ENCODE peak calls at places on chromosomes 6 and 20, in five cellular contexts. One of them, this sample, is unnamed.

GRCh38 chr6:91505199-91505598 is 918.3 kb upstream of the MAP3K7 start:
- DNase-seq in left cardiac atrium: no peak
- DNase-seq in stimulated activated CD4-positive, alpha-beta T cell treated with anti-CD3 and anti-CD28 coated beads, TNF-alpha, amount 100 ng/mL, for 24 hours: no peak
- DNase-seq in AG08395: no peak
- DNase-seq in cortex of kidney: no peak
- DNase-seq in this sample: no peak

GRCh38 chr20:40563296-40563950 is 125.6 kb downstream of the MAFB start:
- DNase-seq in stimulated activated CD4-positive, alpha-beta T cell treated with anti-CD3 and anti-CD28 coated beads, TNF-alpha, amount 100 ng/mL, for 24 hours: no peak
- DNase-seq in cortex of kidney: no peak
- DNase-seq in left cardiac atrium: peak; percentile 62
- DNase-seq in AG08395: peak; percentile 27
- DNase-seq in this sample: no peak

GRCh38 chr20:49562341-49563014 is 5.5 kb downstream of the PTGIS start:
- DNase-seq in AG08395: peak; percentile 93
- DNase-seq in left cardiac atrium: peak; percentile 91
- DNase-seq in stimulated activated CD4-positive, alpha-beta T cell treated with anti-CD3 and anti-CD28 coated beads, TNF-alpha, amount 100 ng/mL, for 24 hours: no peak
- DNase-seq in cortex of kidney: no peak
- DNase-seq in this sample: no peak

GRCh38 chr6:131761061-131761761 is 46.6 kb upstream of the ENPP1 start:
- DNase-seq in cortex of kidney: no peak
- DNase-seq in left cardiac atrium: no peak
- DNase-seq in AG08395: peak; percentile 31
- DNase-seq in stimulated activated CD4-positive, alpha-beta T cell treated with anti-CD3 and anti-CD28 coated beads, TNF-alpha, amount 100 ng/mL, for 24 hours: no peak
- DNase-seq in this sample: no peak

GRCh38 chr20:16759161-16759523 is 11.0 kb downstream of the OTOR start:
- DNase-seq in AG08395: no peak
- DNase-seq in stimulated activated CD4-positive, alpha-beta T cell treated with anti-CD3 and anti-CD28 coated beads, TNF-alpha, amount 100 ng/mL, for 24 hours: no peak
- DNase-seq in left cardiac atrium: no peak
- DNase-seq in cortex of kidney: no peak
- DNase-seq in this sample: no peak

GRCh38 chr6:21186479-21187055 is 407.0 kb upstream of the SOX4 start:
- DNase-seq in stimulated activated CD4-positive, alpha-beta T cell treated with anti-CD3 and anti-CD28 coated beads, TNF-alpha, amount 100 ng/mL, for 24 hours: no peak
- DNase-seq in left cardiac atrium: no peak
- DNase-seq in cortex of kidney: no peak
- DNase-seq in AG08395: no peak
- DNase-seq in this sample: no peak

GRCh38 chr6:142195862-142196536 is 48.9 kb downstream of the VTA1 start:
- DNase-seq in stimulated activated CD4-positive, alpha-beta T cell treated with anti-CD3 and anti-CD28 coated beads, TNF-alpha, amount 100 ng/mL, for 24 hours: no peak
- DNase-seq in left cardiac atrium: no peak
- DNase-seq in cortex of kidney: no peak
- DNase-seq in AG08395: no peak
- DNase-seq in this sample: no peak

GRCh38 chr6:5782783-5783567 is 223.8 kb downstream of the NRN1 start:
- DNase-seq in left cardiac atrium: peak; percentile 72
- DNase-seq in cortex of kidney: no peak
- DNase-seq in stimulated activated CD4-positive, alpha-beta T cell treated with anti-CD3 and anti-CD28 coated beads, TNF-alpha, amount 100 ng/mL, for 24 hours: no peak
- DNase-seq in AG08395: no peak
- DNase-seq in this sample: peak; percentile 84

GRCh38 chr6:97059473-97059872 is 134.9 kb downstream of the KLHL32 start:
- DNase-seq in left cardiac atrium: no peak
- DNase-seq in AG08395: peak; percentile 60
- DNase-seq in cortex of kidney: no peak
- DNase-seq in stimulated activated CD4-positive, alpha-beta T cell treated with anti-CD3 and anti-CD28 coated beads, TNF-alpha, amount 100 ng/mL, for 24 hours: no peak
- DNase-seq in this sample: peak; percentile 78

GRCh38 chr6:34602318-34603111 is 46.4 kb upstream of the SPDEF start:
- DNase-seq in stimulated activated CD4-positive, alpha-beta T cell treated with anti-CD3 and anti-CD28 coated beads, TNF-alpha, amount 100 ng/mL, for 24 hours: no peak
- DNase-seq in AG08395: no peak
- DNase-seq in cortex of kidney: no peak
- DNase-seq in left cardiac atrium: no peak
- DNase-seq in this sample: peak; percentile 97

GRCh38 chr20:45408646-45409213 is 641 bp downstream of the DBNDD2 start:
- DNase-seq in left cardiac atrium: no peak
- DNase-seq in AG08395: no peak
- DNase-seq in cortex of kidney: no peak
- DNase-seq in stimulated activated CD4-positive, alpha-beta T cell treated with anti-CD3 and anti-CD28 coated beads, TNF-alpha, amount 100 ng/mL, for 24 hours: no peak
- DNase-seq in this sample: no peak

GRCh38 chr20:36314734-36315544 is 8.8 kb downstream of the DLGAP4 start:
- DNase-seq in stimulated activated CD4-positive, alpha-beta T cell treated with anti-CD3 and anti-CD28 coated beads, TNF-alpha, amount 100 ng/mL, for 24 hours: no peak
- DNase-seq in AG08395: no peak
- DNase-seq in cortex of kidney: no peak
- DNase-seq in left cardiac atrium: no peak
- DNase-seq in this sample: no peak

GRCh38 chr6:116847234-116847633 is 18.4 kb upstream of the GPRC6A start:
- DNase-seq in left cardiac atrium: no peak
- DNase-seq in cortex of kidney: no peak
- DNase-seq in AG08395: peak; percentile 22
- DNase-seq in stimulated activated CD4-positive, alpha-beta T cell treated with anti-CD3 and anti-CD28 coated beads, TNF-alpha, amount 100 ng/mL, for 24 hours: no peak
- DNase-seq in this sample: peak; percentile 80

GRCh38 chr6:30102701-30103629 is 9.9 kb downstream of the TRIM31 start:
- DNase-seq in AG08395: peak; percentile 90
- DNase-seq in left cardiac atrium: peak; percentile 85
- DNase-seq in cortex of kidney: no peak
- DNase-seq in stimulated activated CD4-positive, alpha-beta T cell treated with anti-CD3 and anti-CD28 coated beads, TNF-alpha, amount 100 ng/mL, for 24 hours: peak; percentile 59
- DNase-seq in this sample: peak; percentile 71

GRCh38 chr6:38755874-38756273 is 40.8 kb downstream of the DNAH8 start:
- DNase-seq in stimulated activated CD4-positive, alpha-beta T cell treated with anti-CD3 and anti-CD28 coated beads, TNF-alpha, amount 100 ng/mL, for 24 hours: no peak
- DNase-seq in AG08395: no peak
- DNase-seq in left cardiac atrium: no peak
- DNase-seq in cortex of kidney: no peak
- DNase-seq in this sample: no peak

GRCh38 chr6:147660334-147661311 is 152.1 kb downstream of the SAMD5 start:
- DNase-seq in stimulated activated CD4-positive, alpha-beta T cell treated with anti-CD3 and anti-CD28 coated beads, TNF-alpha, amount 100 ng/mL, for 24 hours: no peak
- DNase-seq in AG08395: no peak
- DNase-seq in left cardiac atrium: no peak
- DNase-seq in cortex of kidney: no peak
- DNase-seq in this sample: no peak

GRCh38 chr6:104540743-104541142 is 319.0 kb downstream of the HACE1 start:
- DNase-seq in stimulated activated CD4-positive, alpha-beta T cell treated with anti-CD3 and anti-CD28 coated beads, TNF-alpha, amount 100 ng/mL, for 24 hours: no peak
- DNase-seq in cortex of kidney: no peak
- DNase-seq in left cardiac atrium: no peak
- DNase-seq in AG08395: peak; percentile 5
- DNase-seq in this sample: no peak

GRCh38 chr20:17210983-17211382 is 15.9 kb upstream of the PCSK2 start:
- DNase-seq in AG08395: no peak
- DNase-seq in stimulated activated CD4-positive, alpha-beta T cell treated with anti-CD3 and anti-CD28 coated beads, TNF-alpha, amount 100 ng/mL, for 24 hours: no peak
- DNase-seq in cortex of kidney: no peak
- DNase-seq in left cardiac atrium: no peak
- DNase-seq in this sample: no peak

GRCh38 chr20:48148916-48149672 is 363.8 kb upstream of the SULF2 start:
- DNase-seq in cortex of kidney: no peak
- DNase-seq in AG08395: no peak
- DNase-seq in stimulated activated CD4-positive, alpha-beta T cell treated with anti-CD3 and anti-CD28 coated beads, TNF-alpha, amount 100 ng/mL, for 24 hours: no peak
- DNase-seq in left cardiac atrium: no peak
- DNase-seq in this sample: no peak

GRCh38 chr6:106039836-106040592 is 46.1 kb upstream of the PRDM1 start:
- DNase-seq in cortex of kidney: no peak
- DNase-seq in left cardiac atrium: no peak
- DNase-seq in AG08395: no peak
- DNase-seq in stimulated activated CD4-positive, alpha-beta T cell treated with anti-CD3 and anti-CD28 coated beads, TNF-alpha, amount 100 ng/mL, for 24 hours: no peak
- DNase-seq in this sample: no peak

GRCh38 chr6:34671801-34672656 is 24.5 kb downstream of the ILRUN start:
- DNase-seq in AG08395: peak; percentile 66
- DNase-seq in cortex of kidney: no peak
- DNase-seq in stimulated activated CD4-positive, alpha-beta T cell treated with anti-CD3 and anti-CD28 coated beads, TNF-alpha, amount 100 ng/mL, for 24 hours: peak; percentile 40
- DNase-seq in left cardiac atrium: peak; percentile 50
- DNase-seq in this sample: no peak

GRCh38 chr20:25341716-25342680 is 48.6 kb downstream of the ABHD12 start:
- DNase-seq in stimulated activated CD4-positive, alpha-beta T cell treated with anti-CD3 and anti-CD28 coated beads, TNF-alpha, amount 100 ng/mL, for 24 hours: no peak
- DNase-seq in cortex of kidney: no peak
- DNase-seq in AG08395: peak; percentile 27
- DNase-seq in left cardiac atrium: no peak
- DNase-seq in this sample: peak; percentile 32

GRCh38 chr6:166598441-166599138 is 12.1 kb upstream of the RAMACL start:
- DNase-seq in stimulated activated CD4-positive, alpha-beta T cell treated with anti-CD3 and anti-CD28 coated beads, TNF-alpha, amount 100 ng/mL, for 24 hours: no peak
- DNase-seq in AG08395: peak; percentile 83
- DNase-seq in left cardiac atrium: peak; percentile 72
- DNase-seq in cortex of kidney: no peak
- DNase-seq in this sample: no peak

GRCh38 chr20:39259010-39259803 is 297.1 kb downstream of the DHX35 start:
- DNase-seq in AG08395: no peak
- DNase-seq in cortex of kidney: no peak
- DNase-seq in stimulated activated CD4-positive, alpha-beta T cell treated with anti-CD3 and anti-CD28 coated beads, TNF-alpha, amount 100 ng/mL, for 24 hours: no peak
- DNase-seq in left cardiac atrium: no peak
- DNase-seq in this sample: no peak

GRCh38 chr6:45746046-45746445 is 269.6 kb downstream of the CLIC5 start:
- DNase-seq in AG08395: peak; percentile 23
- DNase-seq in cortex of kidney: no peak
- DNase-seq in stimulated activated CD4-positive, alpha-beta T cell treated with anti-CD3 and anti-CD28 coated beads, TNF-alpha, amount 100 ng/mL, for 24 hours: no peak
- DNase-seq in left cardiac atrium: no peak
- DNase-seq in this sample: no peak

This sample was measured in NCI-H2171 treated with DMSO at 0.1 percent for 48 hours.